ENCODE peak calls at places on chromosomes 6 and 20, in seven cellular contexts. O, W, T, A, H, Y and C are unnamed samples.

GRCh38 chr6:41469951-41470340 is 76.2 kb upstream of the FOXP4 start:
- DNase-seq in O (no peak), W (no peak), T (peak; percentile 73), A (no peak), H (peak; percentile 65), Y (no peak), C (no peak)

GRCh38 chr6:15062311-15063252 is 183.3 kb upstream of the JARID2 start:
- DNase-seq in O (no peak), W (no peak), T (peak; percentile 100), A (no peak), H (peak; percentile 97), Y (no peak), C (no peak)

GRCh38 chr6:165714907-165715306 is 51.9 kb upstream of the PDE10A start:
- DNase-seq in O (no peak), W (no peak), T (no peak), A (no peak), H (no peak), Y (no peak), C (no peak)

GRCh38 chr6:63923139-63923739 is 287.6 kb downstream of the PHF3 start:
- DNase-seq in O (peak; percentile 52), W (no peak), T (peak; percentile 41), A (no peak), H (peak; percentile 62), Y (peak; percentile 45), C (peak; percentile 8)

GRCh38 chr6:12048609-12049008 is 36.5 kb downstream of the HIVEP1 start:
- DNase-seq in O (no peak), W (no peak), T (no peak), A (no peak), H (no peak), Y (no peak), C (no peak)

GRCh38 chr6:4804095-4804494 is 27.9 kb downstream of the CDYL start:
- DNase-seq in O (peak; percentile 34), W (no peak), T (peak; percentile 98), A (no peak), H (peak; percentile 71), Y (no peak), C (no peak)

GRCh38 chr20:3710703-3711417 is 1.5 kb downstream of the SIGLEC1 start:
- DNase-seq in O (peak; percentile 46), W (no peak), T (peak; percentile 54), A (peak; percentile 42), H (peak; percentile 53), Y (peak; percentile 76), C (no peak)

GRCh38 chr20:41142914-41143313 is 5.6 kb downstream of the PLCG1 start:
- DNase-seq in O (no peak), W (no peak), T (no peak), A (no peak), H (no peak), Y (no peak), C (no peak)

GRCh38 chr20:35395728-35396127 is 16.0 kb downstream of the UQCC1 start:
- DNase-seq in O (no peak), W (no peak), T (peak; percentile 95), A (no peak), H (peak; percentile 68), Y (no peak), C (no peak)

GRCh38 chr20:21237956-21238355 is 65.2 kb upstream of the XRN2 start:
- DNase-seq in O (no peak), W (no peak), T (peak; percentile 66), A (no peak), H (no peak), Y (no peak), C (no peak)

GRCh38 chr20:50128520-50128905 is 15.6 kb upstream of the UBE2V1 start:
- DNase-seq in O (no peak), W (no peak), T (no peak), A (no peak), H (no peak), Y (no peak), C (no peak)

GRCh38 chr20:14219801-14220461 is 117.5 kb downstream of the FLRT3 start:
- DNase-seq in O (no peak), W (no peak), T (no peak), A (no peak), H (no peak), Y (peak; percentile 84), C (peak; percentile 64)

GRCh38 chr6:83708546-83708969 is 343 bp downstream of the SNAP91 start:
- DNase-seq in O (no peak), W (peak; percentile 54), T (peak; percentile 3), A (no peak), H (peak; percentile 9), Y (no peak), C (no peak)

GRCh38 chr6:108715832-108716231 is 132.4 kb upstream of the ARMC2 start:
- DNase-seq in O (no peak), W (no peak), T (no peak), A (no peak), H (no peak), Y (no peak), C (no peak)

GRCh38 chr6:157912326-157912725 is 69.3 kb upstream of the SYNJ2 start:
- DNase-seq in O (no peak), W (no peak), T (peak; percentile 75), A (no peak), H (peak; percentile 96), Y (no peak), C (no peak)

GRCh38 chr6:14770572-14770971 is 475.3 kb upstream of the JARID2 start:
- DNase-seq in O (no peak), W (no peak), T (peak; percentile 90), A (no peak), H (peak; percentile 81), Y (no peak), C (no peak)

GRCh38 chr6:71476371-71476770 is 187.8 kb downstream of the OGFRL1 start:
- DNase-seq in O (no peak), W (no peak), T (no peak), A (no peak), H (no peak), Y (no peak), C (no peak)

GRCh38 chr20:53922901-53923314 is 147.5 kb downstream of the BCAS1 start:
- DNase-seq in O (no peak), W (no peak), T (no peak), A (no peak), H (no peak), Y (peak; percentile 77), C (no peak)

GRCh38 chr20:4283011-4283410 is 267.7 kb upstream of the RNF24 start:
- DNase-seq in O (no peak), W (no peak), T (peak; percentile 21), A (no peak), H (no peak), Y (no peak), C (no peak)

GRCh38 chr6:9481292-9482029 is 933.4 kb downstream of the TFAP2A start:
- DNase-seq in O (no peak), W (no peak), T (peak; percentile 65), A (no peak), H (peak; percentile 28), Y (no peak), C (no peak)

GRCh38 chr20:1813674-1814635 is 81.3 kb upstream of the SIRPA start:
- DNase-seq in O (no peak), W (no peak), T (no peak), A (no peak), H (no peak), Y (no peak), C (no peak)

GRCh38 chr20:34706022-34706875 is 2.1 kb downstream of the TP53INP2 start:
- DNase-seq in O (no peak), W (no peak), T (no peak), A (no peak), H (no peak), Y (no peak), C (no peak)

GRCh38 chr6:105545947-105546710 is 143.2 kb upstream of the PREP start:
- DNase-seq in O (no peak), W (no peak), T (no peak), A (no peak), H (peak; percentile 41), Y (no peak), C (no peak)

GRCh38 chr20:37245181-37245580 is 16.4 kb downstream of the GHRH start:
- DNase-seq in O (no peak), W (no peak), T (no peak), A (no peak), H (no peak), Y (no peak), C (no peak)

GRCh38 chr6:136371117-136371696 is 81.6 kb upstream of the BCLAF1 start:
- DNase-seq in O (no peak), W (no peak), T (no peak), A (no peak), H (no peak), Y (no peak), C (no peak)

GRCh38 chr6:24492475-24492874 is 2.3 kb upstream of the ALDH5A1 start:
- DNase-seq in O (peak; percentile 58), W (no peak), T (peak; percentile 38), A (no peak), H (peak; percentile 45), Y (peak; percentile 39), C (no peak)

GRCh38 chr6:85403331-85404015 is 46.4 kb upstream of the NT5E start:
- DNase-seq in O (no peak), W (no peak), T (peak; percentile 93), A (no peak), H (peak; percentile 96), Y (no peak), C (no peak)

GRCh38 chr6:10386756-10387654 is 27.9 kb downstream of the TFAP2A start:
- DNase-seq in O (no peak), W (no peak), T (no peak), A (no peak), H (no peak), Y (no peak), C (no peak)

GRCh38 chr20:36202891-36203338 is 33.4 kb upstream of the AAR2 start:
- DNase-seq in O (peak; percentile 51), W (no peak), T (peak; percentile 58), A (peak; percentile 58), H (peak; percentile 58), Y (peak; percentile 74), C (peak; percentile 3)

GRCh38 chr20:15248618-15249395 is 911.4 kb upstream of the FLRT3 start:
- DNase-seq in O (no peak), W (no peak), T (peak; percentile 26), A (no peak), H (no peak), Y (peak; percentile 6), C (no peak)

GRCh38 chr6:169950558-169950957 is 199.1 kb downstream of the ERMARD start:
- DNase-seq in O (no peak), W (no peak), T (peak; percentile 14), A (no peak), H (peak; percentile 10), Y (peak; percentile 53), C (no peak)

GRCh38 chr6:2118136-2118535 is 127.3 kb downstream of the GMDS start:
- DNase-seq in O (no peak), W (no peak), T (no peak), A (no peak), H (no peak), Y (no peak), C (no peak)

GRCh38 chr6:32151131-32151884 is 431 bp downstream of the PRRT1 start:
- DNase-seq in O (no peak), W (no peak), T (no peak), A (no peak), H (no peak), Y (no peak), C (no peak)